ENCODE peak calls at places on chromosome 15, in nine cellular contexts. L, N, S, E, J, A, F, U and T are unnamed samples.

GRCh38 chr15:40357723-40358491 is at the start of gene DISP2:
- DNase-seq in L (peak; percentile 95), N (peak; percentile 96), S (peak; percentile 91), E (peak; percentile 89), J (peak; percentile 85), A (peak; percentile 91), F (peak; percentile 95), U (peak; percentile 100), T (peak; percentile 97)

GRCh38 chr15:39247574-39247973 is 333.3 kb upstream of the THBS1 start:
- DNase-seq in L (no peak), N (no peak), S (no peak), E (no peak), J (no peak), A (no peak), F (no peak), U (no peak), T (no peak)

GRCh38 chr15:67030036-67030762 is 35.2 kb upstream of the SMAD3 start:
- DNase-seq in L (no peak), N (peak; percentile 61), S (no peak), E (no peak), J (no peak), A (no peak), F (peak; percentile 72), U (no peak), T (no peak)

GRCh38 chr15:97841558-97841957 is 118.9 kb upstream of the ARRDC4 start:
- DNase-seq in L (no peak), N (no peak), S (no peak), E (no peak), J (no peak), A (no peak), F (no peak), U (no peak), T (no peak)

GRCh38 chr15:43771816-43772215 is 5.0 kb downstream of the ELL3 start:
- DNase-seq in L (peak; percentile 54), N (no peak), S (no peak), E (no peak), J (no peak), A (no peak), F (no peak), U (no peak), T (no peak)

GRCh38 chr15:49855917-49856637 is 235.2 kb downstream of the DTWD1 start:
- DNase-seq in L (no peak), N (no peak), S (no peak), E (no peak), J (no peak), A (peak; percentile 22), F (no peak), U (no peak), T (no peak)

GRCh38 chr15:75158402-75158801 is 43.3 kb upstream of the C15orf39 start:
- DNase-seq in L (no peak), N (no peak), S (no peak), E (no peak), J (no peak), A (no peak), F (no peak), U (no peak), T (no peak)

GRCh38 chr15:27784107-27784506 is 315.0 kb downstream of the OCA2 start:
- DNase-seq in L (no peak), N (no peak), S (no peak), E (no peak), J (no peak), A (no peak), F (no peak), U (no peak), T (no peak)

GRCh38 chr15:68272797-68273271 is 4.7 kb upstream of the FEM1B start:
- DNase-seq in L (no peak), N (no peak), S (no peak), E (no peak), J (no peak), A (peak; percentile 46), F (no peak), U (no peak), T (no peak)

GRCh38 chr15:58724471-58724870 is 25.0 kb downstream of the ADAM10 start:
- DNase-seq in L (peak; percentile 84), N (peak; percentile 18), S (no peak), E (no peak), J (no peak), A (no peak), F (peak; percentile 61), U (no peak), T (no peak)

GRCh38 chr15:75671684-75672083 is 24.0 kb downstream of the SNX33 start:
- DNase-seq in L (no peak), N (no peak), S (no peak), E (no peak), J (no peak), A (no peak), F (no peak), U (no peak), T (no peak)

GRCh38 chr15:60379466-60380274 is 18.1 kb downstream of the ANXA2 start:
- DNase-seq in L (no peak), N (peak; percentile 83), S (no peak), E (no peak), J (peak; percentile 70), A (no peak), F (peak; percentile 30), U (no peak), T (no peak)

GRCh38 chr15:93331545-93332117 is 242.6 kb upstream of the RGMA start:
- DNase-seq in L (no peak), N (peak; percentile 31), S (no peak), E (no peak), J (peak; percentile 74), A (no peak), F (peak; percentile 52), U (peak; percentile 75), T (no peak)

GRCh38 chr15:93330862-93331544 is 242.0 kb upstream of the RGMA start:
- DNase-seq in L (no peak), N (no peak), S (no peak), E (no peak), J (no peak), A (no peak), F (no peak), U (no peak), T (no peak)

GRCh38 chr15:93333826-93334225 is 244.8 kb upstream of the RGMA start:
- DNase-seq in L (no peak), N (no peak), S (no peak), E (no peak), J (no peak), A (no peak), F (peak; percentile 9), U (no peak), T (no peak)
- H3K27ac ChIP-seq in L (no peak overlapping the region), N (no peak overlapping the region), S (no peak overlapping the region), E (no peak overlapping the region), J (no peak overlapping the region), A (no peak overlapping the region), F (no peak overlapping the region), U (no peak overlapping the region), T (no peak overlapping the region)

GRCh38 chr15:71489570-71489969 is 320.8 kb upstream of the NR2E3 start:
- DNase-seq in L (no peak), N (no peak), S (no peak), E (no peak), J (no peak), A (no peak), F (no peak), U (no peak), T (no peak)
- H3K9me3 ChIP-seq in L (no peaks in the 10 kb centered on the region), N (no peaks in the 10 kb centered on the region), S (peaks cover 2% of the 10 kb centered on the region), E (no peaks in the 10 kb centered on the region), J (no peaks in the 10 kb centered on the region), A (no peaks in the 10 kb centered on the region), F (no peaks in the 10 kb centered on the region), U (no peaks in the 10 kb centered on the region), T (no peaks in the 10 kb centered on the region)

GRCh38 chr15:89820651-89821611 is 6.3 kb upstream of the ANPEP start:
- DNase-seq in L (no peak), N (no peak), S (no peak), E (no peak), J (no peak), A (no peak), F (no peak), U (no peak), T (no peak)
- H3K36me3 ChIP-seq in L (no peaks in the 10 kb centered on the region), N (no peaks in the 10 kb centered on the region), S (no peaks in the 10 kb centered on the region), E (no peaks in the 10 kb centered on the region), J (no peaks in the 10 kb centered on the region), A (no peaks in the 10 kb centered on the region), F (no peaks in the 10 kb centered on the region), U (no peaks in the 10 kb centered on the region), T (no peaks in the 10 kb centered on the region)

GRCh38 chr15:85688703-85689102 is 106.0 kb downstream of the KLHL25 start:
- DNase-seq in L (peak; percentile 70), N (no peak), S (peak; percentile 19), E (no peak), J (no peak), A (no peak), F (no peak), U (no peak), T (no peak)
- H3K27ac ChIP-seq in L (peak overlapping the region; percentile 94), N (no peak overlapping the region), S (peak overlapping the region; percentile 91), E (no peak overlapping the region), J (no peak overlapping the region), A (peak overlapping the region; percentile 4), F (peak overlapping the region; percentile 62), U (no peak overlapping the region), T (peak overlapping the region; percentile 88)